ENCODE peak calls at places on chromosomes 6 and 20, in eight cellular contexts. M, S, P, W, G, I, C and V are unnamed samples.

GRCh38 chr20:59938696-59939051 is 1.4 kb downstream of the PPP1R3D start:
- DNase-seq in M (peak), S (no peak), P (peak), W (no peak), G (no peak), I (peak), C (no peak), V (no peak)

GRCh38 chr6:13813621-13814175 is 659 bp downstream of the MCUR1 start:
- DNase-seq in M (peak), S (no peak), P (peak), W (peak), G (no peak), I (peak), C (no peak), V (peak)

GRCh38 chr20:58698741-58699141 is 6.1 kb downstream of the NPEPL1 start:
- DNase-seq in M (no peak), S (peak), P (no peak), W (no peak), G (no peak), I (peak), C (no peak), V (no peak)

GRCh38 chr6:46925563-46926253 is 4.0 kb upstream of the ADGRF5 start:
- DNase-seq in M (peak), S (no peak), P (no peak), W (no peak), G (no peak), I (no peak), C (no peak), V (no peak)

GRCh38 chr6:109612268-109612667 is 78.7 kb downstream of the AK9 start:
- DNase-seq in M (no peak), S (no peak), P (no peak), W (no peak), G (no peak), I (no peak), C (no peak), V (peak)

GRCh38 chr20:59825944-59826759 is 107.3 kb downstream of the SYCP2 start:
- DNase-seq in M (no peak), S (no peak), P (no peak), W (no peak), G (peak), I (peak), C (peak), V (no peak)

GRCh38 chr6:164838068-164838615 is 471.3 kb downstream of the C6orf118 start:
- DNase-seq in M (no peak), S (no peak), P (no peak), W (no peak), G (no peak), I (no peak), C (no peak), V (no peak)

GRCh38 chr20:1505361-1505760 is 14.1 kb upstream of the SIRPB2 start:
- DNase-seq in M (no peak), S (no peak), P (no peak), W (no peak), G (no peak), I (no peak), C (no peak), V (no peak)

GRCh38 chr6:87660226-87660886 is 41.7 kb downstream of the AKIRIN2 start:
- DNase-seq in M (no peak), S (no peak), P (peak), W (no peak), G (no peak), I (no peak), C (no peak), V (no peak)

GRCh38 chr6:7805088-7805756 is 79.3 kb downstream of the BMP6 start:
- DNase-seq in M (no peak), S (no peak), P (no peak), W (no peak), G (no peak), I (no peak), C (no peak), V (no peak)

GRCh38 chr20:48639899-48640298 is 187.9 kb downstream of the PREX1 start:
- DNase-seq in M (no peak), S (no peak), P (no peak), W (no peak), G (no peak), I (no peak), C (no peak), V (no peak)

GRCh38 chr6:82205793-82206425 is 41.6 kb downstream of the IBTK start:
- DNase-seq in M (no peak), S (no peak), P (no peak), W (no peak), G (no peak), I (no peak), C (no peak), V (peak)

GRCh38 chr20:45860573-45861011 is 3.2 kb downstream of the ZSWIM3 start:
- DNase-seq in M (no peak), S (no peak), P (no peak), W (no peak), G (no peak), I (no peak), C (no peak), V (no peak)

GRCh38 chr20:17625246-17626051 is 55.6 kb downstream of the DSTN start:
- DNase-seq in M (peak), S (no peak), P (no peak), W (no peak), G (peak), I (peak), C (no peak), V (no peak)

GRCh38 chr6:87919001-87919400 is 128.6 kb upstream of the SPACA1 start:
- DNase-seq in M (no peak), S (no peak), P (no peak), W (no peak), G (no peak), I (no peak), C (no peak), V (no peak)

GRCh38 chr6:167113935-167114910 is 8.7 kb upstream of the CCR6 start:
- DNase-seq in M (no peak), S (no peak), P (no peak), W (no peak), G (no peak), I (no peak), C (no peak), V (no peak)

GRCh38 chr20:40319741-40320499 is 369.1 kb downstream of the MAFB start:
- DNase-seq in M (no peak), S (no peak), P (no peak), W (no peak), G (no peak), I (no peak), C (no peak), V (no peak)

GRCh38 chr6:137780447-137781034 is 86.5 kb upstream of the TNFAIP3 start:
- DNase-seq in M (no peak), S (no peak), P (no peak), W (no peak), G (no peak), I (no peak), C (no peak), V (no peak)

GRCh38 chr6:147262943-147263342 is 58.7 kb downstream of the STXBP5 start:
- DNase-seq in M (no peak), S (no peak), P (no peak), W (no peak), G (no peak), I (no peak), C (no peak), V (no peak)

GRCh38 chr20:25057234-25058050 is 497 bp downstream of the ACSS1 start:
- DNase-seq in M (peak), S (peak), P (peak), W (no peak), G (peak), I (peak), C (peak), V (peak)

GRCh38 chr20:32195581-32195980 is 12.0 kb downstream of the PLAGL2 start:
- DNase-seq in M (no peak), S (no peak), P (no peak), W (no peak), G (no peak), I (no peak), C (no peak), V (no peak)

GRCh38 chr20:64212750-64213149 is 42.8 kb upstream of the PCMTD2 start:
- DNase-seq in M (peak), S (no peak), P (peak), W (no peak), G (no peak), I (no peak), C (no peak), V (no peak)

GRCh38 chr6:144909753-144910280 is 624.7 kb downstream of the UTRN start:
- DNase-seq in M (no peak), S (no peak), P (no peak), W (no peak), G (no peak), I (no peak), C (no peak), V (no peak)

GRCh38 chr6:119158057-119158848 is 79.8 kb upstream of the FAM184A start:
- DNase-seq in M (peak), S (peak), P (no peak), W (no peak), G (peak), I (no peak), C (no peak), V (no peak)

GRCh38 chr6:166463363-166464067 is 80.8 kb upstream of the MPC1 start:
- DNase-seq in M (peak), S (no peak), P (no peak), W (no peak), G (no peak), I (peak), C (no peak), V (no peak)

GRCh38 chr6:108074057-108074358 is 533 bp downstream of the OSTM1 start:
- DNase-seq in M (no peak), S (no peak), P (no peak), W (no peak), G (no peak), I (no peak), C (no peak), V (no peak)

GRCh38 chr20:36624925-36625324 is 19.3 kb downstream of the RAB5IF start:
- DNase-seq in M (no peak), S (no peak), P (no peak), W (no peak), G (no peak), I (no peak), C (no peak), V (no peak)

GRCh38 chr6:113281014-113281810 is 575.9 kb upstream of the MARCKS start:
- DNase-seq in M (no peak), S (no peak), P (no peak), W (no peak), G (no peak), I (no peak), C (no peak), V (no peak)

GRCh38 chr6:56749632-56750151 is 107.0 kb upstream of the DST start:
- DNase-seq in M (no peak), S (no peak), P (no peak), W (peak), G (no peak), I (no peak), C (no peak), V (no peak)

GRCh38 chr20:24017160-24017761 is 28.7 kb upstream of the GGTLC1 start:
- DNase-seq in M (no peak), S (no peak), P (no peak), W (no peak), G (no peak), I (no peak), C (no peak), V (no peak)

GRCh38 chr6:90202156-90202555 is 94.5 kb downstream of the BACH2 start:
- DNase-seq in M (no peak), S (no peak), P (no peak), W (no peak), G (no peak), I (no peak), C (no peak), V (no peak)

GRCh38 chr6:50720623-50721022 is 7.3 kb downstream of the TFAP2D start:
- DNase-seq in M (no peak), S (no peak), P (peak), W (no peak), G (no peak), I (no peak), C (peak), V (no peak)

GRCh38 chr6:121848523-121849255 is 413.2 kb downstream of the GJA1 start:
- DNase-seq in M (no peak), S (no peak), P (peak), W (no peak), G (no peak), I (no peak), C (no peak), V (no peak)

GRCh38 chr6:49050606-49051005 is 412.4 kb downstream of the MMUT start:
- DNase-seq in M (no peak), S (no peak), P (no peak), W (no peak), G (no peak), I (no peak), C (no peak), V (no peak)

GRCh38 chr20:62485062-62485700 is 9.4 kb upstream of the GATA5 start:
- DNase-seq in M (peak), S (no peak), P (no peak), W (no peak), G (peak), I (no peak), C (no peak), V (peak)

GRCh38 chr20:11332376-11332775 is 585.3 kb upstream of the BTBD3 start:
- DNase-seq in M (no peak), S (no peak), P (no peak), W (no peak), G (no peak), I (no peak), C (no peak), V (no peak)

GRCh38 chr20:25177890-25178321 is 17.6 kb upstream of the ENTPD6 start:
- DNase-seq in M (no peak), S (no peak), P (no peak), W (no peak), G (no peak), I (no peak), C (no peak), V (no peak)

GRCh38 chr6:43924222-43924702 is 154.3 kb downstream of the VEGFA start:
- DNase-seq in M (peak), S (no peak), P (peak), W (no peak), G (peak), I (no peak), C (no peak), V (peak)

GRCh38 chr20:3340443-3340842 is 67.0 kb downstream of the DNAAF9 start:
- DNase-seq in M (no peak), S (peak), P (no peak), W (no peak), G (no peak), I (peak), C (no peak), V (no peak)

DNA sequence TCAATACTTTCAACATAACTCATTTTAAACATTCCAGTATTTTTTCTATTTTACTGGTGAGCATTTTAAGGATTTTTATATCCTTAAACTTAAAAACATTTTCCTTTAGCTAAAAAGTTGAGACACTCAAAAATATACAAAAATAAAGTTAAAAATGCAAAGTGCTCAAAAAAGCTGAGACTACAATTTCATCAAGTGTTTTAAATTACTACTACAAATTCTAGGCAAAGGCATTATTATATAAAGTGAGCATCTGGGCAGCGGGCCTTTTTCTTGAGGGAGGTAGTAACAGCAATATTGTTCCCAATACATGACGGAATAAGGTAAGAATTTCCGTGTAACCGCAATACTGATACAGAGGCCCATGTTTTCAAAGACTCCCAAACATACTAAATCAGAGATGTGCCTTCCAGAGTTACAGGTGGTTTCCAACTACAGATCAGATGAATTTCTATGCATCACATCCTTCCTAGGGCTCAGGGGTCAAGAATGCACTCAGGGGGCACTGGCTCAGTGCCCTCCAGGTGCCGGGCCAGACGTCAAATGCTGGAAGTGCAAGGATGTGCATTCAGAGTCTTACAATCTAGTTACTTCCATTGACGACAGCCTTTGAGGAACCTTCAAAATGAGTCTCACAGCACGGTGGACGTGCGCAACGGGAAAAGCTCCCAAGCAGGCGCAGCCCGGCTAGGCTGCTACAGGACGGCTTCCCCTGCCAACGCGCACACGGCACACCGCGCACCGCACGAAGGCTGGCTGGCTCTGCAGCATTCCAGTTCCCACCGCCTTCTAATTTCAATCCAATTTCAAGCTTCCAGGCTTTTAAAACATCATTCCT is 1.7 kb downstream of the PHF10 start:
- DNase-seq in M (no peak), S (no peak), P (peak), W (no peak), G (peak), I (peak), C (peak), V (peak)
- TF ChIP-seq POLR2A in M (no peak), S (no peak), P (no peak), W (no peak), G (no peak), I (no peak), C (no peak), V (no peak)

GRCh38 chr6:116373300-116373699 is 2.6 kb downstream of the DSE start:
- DNase-seq in M (no peak), S (no peak), P (no peak), W (no peak), G (no peak), I (no peak), C (no peak), V (no peak)

GRCh38 chr6:116369540-116370327 is 1.0 kb upstream of the DSE start:
- DNase-seq in M (no peak), S (no peak), P (no peak), W (no peak), G (no peak), I (no peak), C (no peak), V (no peak)

GRCh38 chr6:116371384-116372209 is 850 bp downstream of the DSE start:
- DNase-seq in M (peak), S (peak), P (peak), W (peak), G (no peak), I (peak), C (peak), V (peak)

GRCh38 chr6:116370328-116370716 is 425 bp upstream of the DSE start:
- DNase-seq in M (no peak), S (no peak), P (no peak), W (peak), G (no peak), I (no peak), C (no peak), V (no peak)

GRCh38 chr6:116370717-116371383 is at the start of gene DSE:
- DNase-seq in M (peak), S (peak), P (peak), W (no peak), G (peak), I (peak), C (peak), V (peak)
- TF ChIP-seq POLR2A in M (peak), S (peak), P (no peak), W (no peak), G (no peak), I (peak), C (peak), V (no peak)

GRCh38 chr6:169428532-169428931 is 174.9 kb upstream of the THBS2 start:
- DNase-seq in M (peak), S (no peak), P (no peak), W (no peak), G (no peak), I (no peak), C (no peak), V (no peak)
- TF ChIP-seq POLR2A in M (no peak), S (no peak), P (no peak), W (no peak), G (no peak), I (no peak), C (no peak), V (no peak)

GRCh38 chr6:41638002-41638800 is at the start of gene MDFI:
- DNase-seq in M (no peak), S (no peak), P (no peak), W (no peak), G (peak), I (no peak), C (peak), V (no peak)
- TF ChIP-seq POLR2A in M (no peak), S (no peak), P (no peak), W (no peak), G (no peak), I (no peak), C (no peak), V (no peak)

DNA sequence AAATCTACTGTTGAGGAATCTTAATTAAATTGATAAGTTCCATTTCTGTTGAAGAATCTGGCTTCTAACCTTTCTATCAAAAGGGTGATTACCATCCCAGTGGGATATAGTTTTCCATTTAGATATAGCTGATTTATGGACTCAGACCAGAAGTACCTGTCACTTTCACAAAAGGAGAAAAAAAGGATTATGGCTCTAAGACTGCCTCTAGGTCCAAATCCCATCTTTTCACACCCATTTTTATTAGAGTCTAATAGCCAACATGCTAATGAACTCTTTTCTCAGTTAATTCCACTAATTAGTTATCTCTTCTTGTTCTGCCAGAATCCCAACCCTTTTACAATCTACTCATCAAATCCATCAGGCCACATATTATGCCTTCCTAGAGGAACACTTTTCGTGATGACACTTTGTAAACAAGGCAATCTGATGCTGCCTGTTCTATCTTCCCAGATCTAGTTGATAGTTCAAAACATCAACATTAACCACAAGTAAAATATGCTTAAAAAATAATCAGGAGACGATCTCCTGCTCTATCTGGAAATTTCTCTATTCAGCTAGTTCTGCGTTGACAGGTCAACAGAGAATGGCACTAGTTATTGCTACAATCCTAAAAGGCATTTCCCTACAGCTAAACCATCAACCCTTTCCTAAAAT is 2.2 kb downstream of the B4GALT5 start:
- DNase-seq in M (no peak), S (no peak), P (no peak), W (no peak), G (no peak), I (no peak), C (no peak), V (no peak)
- TF ChIP-seq POLR2A in M (no peak), S (no peak), P (no peak), W (no peak), G (no peak), I (no peak), C (no peak), V (no peak)

DNA sequence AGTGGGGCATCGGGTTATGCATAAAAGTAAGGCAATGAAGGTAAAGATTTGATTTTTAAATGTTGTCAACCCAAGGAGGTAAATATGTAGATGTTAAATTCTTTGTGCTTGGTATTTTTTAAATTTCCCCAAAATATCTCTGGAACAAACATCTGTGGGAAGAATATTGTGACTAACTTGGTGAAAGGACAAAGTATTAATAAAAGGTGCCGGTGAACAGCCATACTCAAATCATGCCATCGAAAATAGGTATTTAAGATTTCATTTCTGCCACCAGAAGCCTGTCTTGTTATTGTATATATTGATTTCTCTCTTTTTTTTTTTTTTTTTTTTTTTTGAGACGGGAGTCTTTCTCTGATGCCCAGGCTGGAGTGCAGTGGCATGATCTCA is 12.6 kb upstream of the ZBTB2 start:
- DNase-seq in M (no peak), S (no peak), P (no peak), W (no peak), G (no peak), I (no peak), C (no peak), V (no peak)
- TF ChIP-seq POLR2A in M (no peak), S (no peak), P (no peak), W (no peak), G (no peak), I (no peak), C (no peak), V (no peak)

GRCh38 chr6:27873101-27874030 is 38.8 kb downstream of the OR2B2 start:
- DNase-seq in M (no peak), S (no peak), P (peak), W (no peak), G (peak), I (peak), C (peak), V (peak)
- TF ChIP-seq POLR2A in M (no peak), S (no peak), P (peak), W (no peak), G (no peak), I (no peak), C (peak), V (peak)

GRCh38 chr6:18528084-18528743 is 141.1 kb downstream of the RNF144B start:
- DNase-seq in M (no peak), S (no peak), P (peak), W (no peak), G (no peak), I (no peak), C (no peak), V (no peak)
- TF ChIP-seq POLR2A in M (no peak), S (no peak), P (no peak), W (no peak), G (no peak), I (no peak), C (no peak), V (no peak)